ENCODE peak calls at places on chromosome 11, in five cellular contexts. K is tibial artery; C is stimulated activated naive CD4-positive, alpha-beta T cell; H is NCI-H345; J is T-cell. X is an unnamed sample.

GRCh38 chr11:110147965-110148709 is 54.9 kb downstream of the ZC3H12C start:
- DNase-seq in C (no peak), H (no peak), J (no peak), K (no peak), X (no peak)

GRCh38 chr11:99979052-99979451 is 708.0 kb upstream of the ARHGAP42 start:
- DNase-seq in K (no peak), H (peak), C (no peak), J (no peak), X (no peak)

GRCh38 chr11:69552951-69553350 is 71.5 kb downstream of the LINC01488 start:
- DNase-seq in K (peak), C (no peak), H (no peak), J (no peak), X (no peak)

GRCh38 chr11:47716692-47717091 is 1.5 kb upstream of the AGBL2 start:
- DNase-seq in J (no peak), C (no peak), K (no peak), H (no peak), X (no peak)

GRCh38 chr11:95147364-95147905 is 57.8 kb downstream of the ENDOD1 start:
- DNase-seq in K (no peak), C (no peak), J (no peak), H (no peak), X (no peak)

GRCh38 chr11:7170431-7170830 is 81.3 kb upstream of the SYT9 start:
- DNase-seq in H (no peak), C (no peak), J (no peak), K (no peak), X (no peak)

GRCh38 chr11:66718320-66718971 is 10.6 kb downstream of the SPTBN2 start:
- DNase-seq in J (no peak), H (no peak), K (no peak), C (no peak), X (no peak)

GRCh38 chr11:74685905-74686304 is 45.3 kb downstream of the CHRDL2 start:
- DNase-seq in H (no peak), K (peak), J (no peak), C (no peak), X (no peak)

GRCh38 chr11:3855808-3856491 is 486 bp downstream of the STIM1 start:
- DNase-seq in J (peak), H (peak), C (peak), K (peak), X (peak)

GRCh38 chr11:94513091-94513490 is 830 bp downstream of the C11orf97 start:
- DNase-seq in C (peak), J (no peak), K (no peak), H (peak), X (no peak)

GRCh38 chr11:62142921-62143320 is 19.1 kb downstream of the INCENP start:
- DNase-seq in H (no peak), J (no peak), K (peak), C (no peak), X (no peak)

GRCh38 chr11:71488086-71488967 is 35.3 kb downstream of the NADSYN1 start:
- DNase-seq in H (peak), J (no peak), K (no peak), C (no peak), X (no peak)

GRCh38 chr11:9178716-9179115 is 86.4 kb downstream of the DENND5A start:
- DNase-seq in K (no peak), C (no peak), H (no peak), J (no peak), X (no peak)

GRCh38 chr11:130611791-130612251 is 163.4 kb downstream of the ADAMTS15 start:
- DNase-seq in K (no peak), J (no peak), H (no peak), C (no peak), X (no peak)

GRCh38 chr11:104549019-104549418 is 349.2 kb downstream of the CASP12 start:
- DNase-seq in K (no peak), C (no peak), H (no peak), J (no peak), X (no peak)

GRCh38 chr11:117986981-117987495 is 844 bp downstream of the IL10RA start:
- DNase-seq in C (peak), H (no peak), K (no peak), J (peak), X (no peak)

GRCh38 chr11:118176400-118177134 is at the start of gene SCN2B:
- DNase-seq in C (no peak), H (no peak), K (no peak), J (no peak), X (no peak)

GRCh38 chr11:122172352-122173073 is 56.5 kb upstream of the BLID start:
- DNase-seq in K (no peak), C (no peak), H (no peak), J (no peak), X (no peak)

GRCh38 chr11:126793596-126793995 is 207.0 kb downstream of the KIRREL3 start:
- DNase-seq in J (no peak), C (no peak), H (no peak), K (no peak), X (no peak)

GRCh38 chr11:134100171-134100570 is 31.3 kb downstream of the JAM3 start:
- DNase-seq in C (no peak), H (no peak), K (no peak), J (no peak), X (no peak)

GRCh38 chr11:8719260-8720190 is 36.9 kb downstream of the RPL27A start:
- DNase-seq in H (no peak), J (no peak), K (peak), C (no peak), X (no peak)

GRCh38 chr11:13137778-13138400 is 128.8 kb downstream of the RASSF10 start:
- DNase-seq in C (no peak), J (no peak), H (no peak), K (no peak), X (no peak)

GRCh38 chr11:59865031-59865430 is 1.3 kb downstream of the TCN1 start:
- DNase-seq in K (no peak), H (no peak), J (no peak), C (no peak), X (no peak)

GRCh38 chr11:57597461-57597892 is at the start of gene SERPING1:
- DNase-seq in J (no peak), C (no peak), H (no peak), K (peak), X (peak)

GRCh38 chr11:63841554-63841953 is 2.6 kb downstream of the MARK2 start:
- DNase-seq in J (no peak), H (peak), C (no peak), K (no peak), X (no peak)

GRCh38 chr11:134252539-134253188 is 488 bp downstream of the THYN1 start:
- DNase-seq in H (peak), C (no peak), J (peak), K (no peak), X (peak)

GRCh38 chr11:133993107-133993506 is 36.3 kb upstream of the IGSF9B start:
- DNase-seq in J (no peak), C (no peak), H (no peak), K (no peak), X (no peak)

GRCh38 chr11:66247801-66248200 is 20.6 kb upstream of the RAB1B start:
- DNase-seq in C (no peak), K (no peak), H (no peak), J (no peak), X (no peak)

GRCh38 chr11:62054484-62055121 is 69.2 kb upstream of the INCENP start:
- DNase-seq in H (peak), K (no peak), C (peak), J (peak), X (no peak)

GRCh38 chr11:126061707-126062678 is 673 bp downstream of the CDON start:
- DNase-seq in C (peak), H (peak), J (peak), K (peak), X (peak)

GRCh38 chr11:12719221-12719620 is 45.0 kb downstream of the TEAD1 start:
- DNase-seq in K (no peak), J (no peak), H (no peak), C (no peak), X (no peak)